ENCODE peak calls at places on chromosome 17, in seven cellular contexts. G is kidney glomerular epithelial cell, Z is HS-5, U is non-pigmented ciliary epithelial cell, F is H54, X is mammary epithelial cell, R is esophagus squamous epithelium. L is an unnamed sample.
A peak's percentile ranks its signal among the peaks of the same experiment; 100 is the strongest.

GRCh38 chr17:37430051-37430591 is 23.4 kb downstream of the TADA2A start:
- DNase-seq in G (no peak), Z (no peak), U (no peak), F (no peak), X (peak; percentile 88), R (no peak), L (no peak)

GRCh38 chr17:82922646-82923045 is 82.8 kb upstream of the ZNF750 start:
- DNase-seq in G (no peak), Z (no peak), U (no peak), F (no peak), X (no peak), R (no peak), L (no peak)

GRCh38 chr17:46777943-46778915 is 40.3 kb downstream of the WNT3 start:
- DNase-seq in G (no peak), Z (no peak), U (no peak), F (no peak), X (no peak), R (no peak), L (peak; percentile 25)

GRCh38 chr17:16870253-16871245 is 101.4 kb downstream of the TNFRSF13B start:
- DNase-seq in G (no peak), Z (no peak), U (no peak), F (no peak), X (no peak), R (no peak), L (no peak)

GRCh38 chr17:40351185-40352043 is 13.1 kb downstream of the GJD3 start:
- DNase-seq in G (no peak), Z (no peak), U (no peak), F (no peak), X (no peak), R (no peak), L (no peak)

GRCh38 chr17:15448580-15448956 is 18.9 kb downstream of the CDRT4 start:
- DNase-seq in G (no peak), Z (no peak), U (no peak), F (no peak), X (no peak), R (no peak), L (no peak)

GRCh38 chr17:82789051-82789592 is 37.3 kb downstream of the TBCD start:
- DNase-seq in G (no peak), Z (no peak), U (no peak), F (no peak), X (no peak), R (no peak), L (no peak)

GRCh38 chr17:9236286-9237052 is 215.2 kb downstream of the NTN1 start:
- DNase-seq in G (no peak), Z (no peak), U (no peak), F (no peak), X (no peak), R (no peak), L (no peak)

GRCh38 chr17:45771473-45771959 is 12.6 kb upstream of the CRHR1 start:
- DNase-seq in G (no peak), Z (no peak), U (no peak), F (no peak), X (no peak), R (no peak), L (no peak)

GRCh38 chr17:9906616-9907015 is 1.5 kb upstream of the RCVRN start:
- DNase-seq in G (no peak), Z (no peak), U (no peak), F (no peak), X (no peak), R (no peak), L (no peak)

GRCh38 chr17:31391496-31391949 is at the start of gene RAB11FIP4:
- DNase-seq in G (no peak), Z (no peak), U (no peak), F (no peak), X (no peak), R (no peak), L (peak; percentile 25)

GRCh38 chr17:79672496-79672895 is 58.2 kb upstream of the ENPP7 start:
- DNase-seq in G (no peak), Z (no peak), U (no peak), F (no peak), X (no peak), R (no peak), L (no peak)

GRCh38 chr17:54172654-54173316 is 350.1 kb downstream of the KIF2B start:
- DNase-seq in G (peak; percentile 33), Z (no peak), U (no peak), F (no peak), X (peak; percentile 44), R (no peak), L (no peak)